ENCODE peak calls at places on chromosome 17, in seven cellular contexts. Z is T-helper 17 cell, I is C1 segment of cervical spinal cord, U is HT1080, A is A172, P is WTC11, H is NCI-H69. M is an unnamed sample.

GRCh38 chr17:6544770-6545169 is 11.6 kb downstream of the PITPNM3 start:
- DNase-seq in Z (no peak), I (no peak), U (no peak), A (no peak), P (peak; percentile 62), H (peak; percentile 24), M (no peak)

GRCh38 chr17:64160378-64160777 is 30.4 kb upstream of the ERN1 start:
- DNase-seq in Z (no peak), I (no peak), U (no peak), A (no peak), P (no peak), H (no peak), M (no peak)

GRCh38 chr17:74201250-74201649 is 2.2 kb upstream of the RPL38 start:
- DNase-seq in Z (no peak), I (no peak), U (no peak), A (no peak), P (no peak), H (peak; percentile 97), M (no peak)

GRCh38 chr17:47400333-47400732 is 76.6 kb downstream of the EFCAB13 start:
- DNase-seq in Z (no peak), I (no peak), U (no peak), A (no peak), P (no peak), H (peak; percentile 10), M (no peak)

GRCh38 chr17:68972119-68972704 is 17.0 kb upstream of the ABCA8 start:
- DNase-seq in Z (no peak), I (no peak), U (peak; percentile 3), A (peak; percentile 21), P (no peak), H (peak; percentile 4), M (no peak)

GRCh38 chr17:385836-386144 is 33.2 kb upstream of the RPH3AL start:
- DNase-seq in Z (no peak), I (no peak), U (no peak), A (no peak), P (no peak), H (no peak), M (no peak)

GRCh38 chr17:29584452-29585079 is 4.9 kb downstream of the GIT1 start:
- DNase-seq in Z (no peak), I (no peak), U (peak; percentile 39), A (no peak), P (no peak), H (no peak), M (no peak)

GRCh38 chr17:59121901-59122480 is 15.3 kb upstream of the TRIM37 start:
- DNase-seq in Z (no peak), I (no peak), U (no peak), A (no peak), P (no peak), H (no peak), M (no peak)

M was measured in NCI-H146.